ENCODE peak calls at places on chromosomes 12 and 14, in ten cellular contexts. One of them, this sample, is unnamed. For H3K4me1, the result is how much of the 10 kb centered on the place peaks cover.

GRCh38 chr14:52325126-52325525 is 11.0 kb downstream of the PTGER2 start:
- DNase-seq in K562: no peak
- DNase-seq in stomach: no peak
- DNase-seq in SK-N-SH: no peak
- DNase-seq in Panc1: no peak
- DNase-seq in spleen: no peak
- DNase-seq in sigmoid colon: no peak
- DNase-seq in transverse colon: no peak
- DNase-seq in upper lobe of left lung: no peak
- DNase-seq in esophagus muscularis mucosa: no peak
- DNase-seq in this sample: no peak

GRCh38 chr14:41606249-41607118 is at the start of gene LRFN5:
- DNase-seq in K562: no peak
- DNase-seq in stomach: no peak
- DNase-seq in SK-N-SH: peak
- DNase-seq in Panc1: no peak
- DNase-seq in spleen: peak
- DNase-seq in sigmoid colon: peak
- DNase-seq in transverse colon: no peak
- DNase-seq in upper lobe of left lung: no peak
- DNase-seq in esophagus muscularis mucosa: no peak
- DNase-seq in this sample: no peak

GRCh38 chr12:68960162-68960501 is 27.2 kb upstream of the CPM start:
- DNase-seq in K562: no peak
- DNase-seq in stomach: no peak
- DNase-seq in SK-N-SH: no peak
- DNase-seq in Panc1: no peak
- DNase-seq in spleen: no peak
- DNase-seq in sigmoid colon: no peak
- DNase-seq in transverse colon: no peak
- DNase-seq in upper lobe of left lung: no peak
- DNase-seq in esophagus muscularis mucosa: no peak
- DNase-seq in this sample: no peak

GRCh38 chr12:97272471-97272870 is 190.1 kb upstream of the RMST start:
- DNase-seq in K562: no peak
- DNase-seq in stomach: no peak
- DNase-seq in SK-N-SH: no peak
- DNase-seq in Panc1: no peak
- DNase-seq in spleen: no peak
- DNase-seq in sigmoid colon: no peak
- DNase-seq in transverse colon: no peak
- DNase-seq in upper lobe of left lung: no peak
- DNase-seq in esophagus muscularis mucosa: no peak
- DNase-seq in this sample: no peak

GRCh38 chr12:99110866-99111265 is 465.8 kb downstream of the APAF1 start:
- DNase-seq in K562: no peak
- DNase-seq in stomach: no peak
- DNase-seq in SK-N-SH: no peak
- DNase-seq in Panc1: no peak
- DNase-seq in spleen: no peak
- DNase-seq in sigmoid colon: no peak
- DNase-seq in transverse colon: no peak
- DNase-seq in upper lobe of left lung: no peak
- DNase-seq in esophagus muscularis mucosa: no peak
- DNase-seq in this sample: no peak

GRCh38 chr14:37195327-37195726 is 2.4 kb upstream of the MIPOL1 start:
- DNase-seq in K562: no peak
- DNase-seq in stomach: no peak
- DNase-seq in SK-N-SH: no peak
- DNase-seq in Panc1: no peak
- DNase-seq in spleen: no peak
- DNase-seq in sigmoid colon: no peak
- DNase-seq in transverse colon: no peak
- DNase-seq in upper lobe of left lung: no peak
- DNase-seq in esophagus muscularis mucosa: no peak
- DNase-seq in this sample: no peak

GRCh38 chr12:95073698-95074520 is 491 bp upstream of the NR2C1 start:
- DNase-seq in K562: peak
- DNase-seq in stomach: no peak
- DNase-seq in SK-N-SH: no peak
- DNase-seq in Panc1: no peak
- DNase-seq in spleen: no peak
- DNase-seq in sigmoid colon: no peak
- DNase-seq in transverse colon: no peak
- DNase-seq in upper lobe of left lung: no peak
- DNase-seq in esophagus muscularis mucosa: no peak
- DNase-seq in this sample: no peak

GRCh38 chr12:7144414-7145120 is 14.4 kb downstream of the CLSTN3 start:
- DNase-seq in K562: peak
- DNase-seq in stomach: no peak
- DNase-seq in SK-N-SH: peak
- DNase-seq in Panc1: no peak
- DNase-seq in spleen: peak
- DNase-seq in sigmoid colon: peak
- DNase-seq in transverse colon: no peak
- DNase-seq in upper lobe of left lung: no peak
- DNase-seq in esophagus muscularis mucosa: no peak
- DNase-seq in this sample: peak

GRCh38 chr12:95996034-95996658 is at the start of gene HAL:
- DNase-seq in K562: no peak
- DNase-seq in stomach: peak
- DNase-seq in SK-N-SH: no peak
- DNase-seq in Panc1: no peak
- DNase-seq in spleen: peak
- DNase-seq in sigmoid colon: no peak
- DNase-seq in transverse colon: peak
- DNase-seq in upper lobe of left lung: peak
- DNase-seq in esophagus muscularis mucosa: no peak
- DNase-seq in this sample: no peak

GRCh38 chr12:130200445-130200844 is 38.2 kb downstream of the FZD10 start:
- DNase-seq in K562: no peak
- DNase-seq in stomach: peak
- DNase-seq in SK-N-SH: no peak
- DNase-seq in Panc1: no peak
- DNase-seq in spleen: no peak
- DNase-seq in sigmoid colon: peak
- DNase-seq in transverse colon: no peak
- DNase-seq in upper lobe of left lung: no peak
- DNase-seq in esophagus muscularis mucosa: no peak
- DNase-seq in this sample: no peak

GRCh38 chr12:94089891-94090290 is 58.5 kb upstream of the PLXNC1 start:
- DNase-seq in K562: peak
- DNase-seq in stomach: no peak
- DNase-seq in SK-N-SH: no peak
- DNase-seq in Panc1: no peak
- DNase-seq in spleen: no peak
- DNase-seq in sigmoid colon: no peak
- DNase-seq in transverse colon: no peak
- DNase-seq in upper lobe of left lung: no peak
- DNase-seq in esophagus muscularis mucosa: no peak
- DNase-seq in this sample: no peak

GRCh38 chr12:91109148-91109564 is 2.1 kb downstream of the LUM start:
- DNase-seq in K562: peak
- DNase-seq in stomach: peak
- DNase-seq in SK-N-SH: no peak
- DNase-seq in Panc1: peak
- DNase-seq in spleen: no peak
- DNase-seq in sigmoid colon: peak
- DNase-seq in transverse colon: peak
- DNase-seq in upper lobe of left lung: peak
- DNase-seq in esophagus muscularis mucosa: no peak
- DNase-seq in this sample: peak

GRCh38 chr12:132279184-132279889 is 50.1 kb downstream of the GALNT9 start:
- DNase-seq in K562: peak
- DNase-seq in stomach: peak
- DNase-seq in SK-N-SH: peak
- DNase-seq in Panc1: no peak
- DNase-seq in spleen: no peak
- DNase-seq in sigmoid colon: peak
- DNase-seq in transverse colon: peak
- DNase-seq in upper lobe of left lung: peak
- DNase-seq in esophagus muscularis mucosa: no peak
- DNase-seq in this sample: no peak

GRCh38 chr14:73887116-73887490 is 444 bp downstream of the ZNF410 start:
- DNase-seq in K562: no peak
- DNase-seq in stomach: no peak
- DNase-seq in SK-N-SH: no peak
- DNase-seq in Panc1: no peak
- DNase-seq in spleen: no peak
- DNase-seq in sigmoid colon: no peak
- DNase-seq in transverse colon: no peak
- DNase-seq in upper lobe of left lung: peak
- DNase-seq in esophagus muscularis mucosa: no peak
- DNase-seq in this sample: no peak

GRCh38 chr12:27934278-27934677 is 38.3 kb downstream of the PTHLH start:
- DNase-seq in K562: no peak
- DNase-seq in stomach: no peak
- DNase-seq in SK-N-SH: no peak
- DNase-seq in Panc1: no peak
- DNase-seq in spleen: no peak
- DNase-seq in sigmoid colon: no peak
- DNase-seq in transverse colon: no peak
- DNase-seq in upper lobe of left lung: no peak
- DNase-seq in esophagus muscularis mucosa: no peak
- DNase-seq in this sample: no peak

DNA sequence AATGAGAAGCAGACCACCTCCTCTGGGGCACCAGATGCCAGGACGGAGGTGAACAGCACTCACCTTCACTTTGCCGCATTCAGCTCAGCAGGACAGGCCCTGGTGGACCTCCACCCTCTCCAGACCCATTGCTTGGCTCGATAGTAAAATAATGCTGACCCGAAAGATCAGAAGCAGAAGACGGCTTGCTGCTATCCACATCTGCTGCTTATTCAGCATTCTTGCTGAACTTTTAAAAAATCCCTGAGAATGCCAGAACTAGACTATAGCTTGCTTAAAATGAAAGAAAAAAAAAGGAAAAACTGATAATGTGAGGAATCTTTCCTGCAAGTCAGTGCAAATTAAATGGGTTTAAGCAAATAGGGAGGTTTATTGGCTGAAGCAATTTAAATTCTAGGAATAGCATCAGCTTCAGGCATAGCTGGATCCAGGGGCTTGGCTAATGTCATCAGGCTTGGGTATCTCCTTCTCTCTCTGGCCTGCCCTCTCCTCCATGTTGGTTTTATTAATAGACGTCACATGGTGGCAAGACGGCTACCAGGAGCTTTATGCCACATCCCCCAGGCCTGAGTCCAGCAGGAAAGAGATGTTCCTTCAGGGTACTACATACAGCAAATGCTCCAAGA is 137.9 kb downstream of the SCARB1 start:
- DNase-seq in K562: no peak
- DNase-seq in stomach: no peak
- DNase-seq in SK-N-SH: no peak
- DNase-seq in Panc1: no peak
- DNase-seq in spleen: no peak
- DNase-seq in sigmoid colon: no peak
- DNase-seq in transverse colon: no peak
- DNase-seq in upper lobe of left lung: no peak
- DNase-seq in esophagus muscularis mucosa: no peak
- DNase-seq in this sample: no peak
- H3K4me1 ChIP-seq in K562: under half
- H3K4me1 ChIP-seq in stomach: under half
- H3K4me1 ChIP-seq in SK-N-SH: under half
- H3K4me1 ChIP-seq in Panc1: half or more
- H3K4me1 ChIP-seq in spleen: under half
- H3K4me1 ChIP-seq in sigmoid colon: under half
- H3K4me1 ChIP-seq in transverse colon: under half
- H3K4me1 ChIP-seq in upper lobe of left lung: under half
- H3K4me1 ChIP-seq in esophagus muscularis mucosa: under half
- H3K4me1 ChIP-seq in this sample: under half

DNA sequence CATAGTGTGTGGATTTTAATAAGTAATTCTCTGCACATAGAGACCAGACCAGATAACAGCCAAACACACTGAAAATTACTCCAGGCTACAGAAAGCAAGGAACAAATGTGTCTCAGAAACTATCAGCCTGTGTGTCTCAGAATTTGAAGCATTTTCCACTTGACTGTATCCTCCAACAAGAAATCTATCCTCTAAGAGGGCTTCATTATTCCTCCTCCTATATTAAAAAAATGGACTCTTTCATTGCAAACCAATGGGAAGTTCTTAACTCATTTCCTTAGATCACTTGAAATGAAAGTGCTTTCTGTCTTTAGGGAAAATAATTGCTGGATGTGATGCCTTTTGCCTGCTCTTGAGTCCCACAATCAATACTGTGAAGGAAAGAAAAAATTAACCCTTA is 2.3 kb downstream of the ST8SIA1 start:
- DNase-seq in K562: no peak
- DNase-seq in stomach: no peak
- DNase-seq in SK-N-SH: no peak
- DNase-seq in Panc1: no peak
- DNase-seq in spleen: no peak
- DNase-seq in sigmoid colon: no peak
- DNase-seq in transverse colon: no peak
- DNase-seq in upper lobe of left lung: no peak
- DNase-seq in esophagus muscularis mucosa: no peak
- DNase-seq in this sample: no peak
- H3K27ac ChIP-seq in K562: no peak
- H3K27ac ChIP-seq in stomach: peak
- H3K27ac ChIP-seq in SK-N-SH: no peak
- H3K27ac ChIP-seq in Panc1: no peak
- H3K27ac ChIP-seq in spleen: no peak
- H3K27ac ChIP-seq in sigmoid colon: peak
- H3K27ac ChIP-seq in transverse colon: peak
- H3K27ac ChIP-seq in upper lobe of left lung: no peak
- H3K27ac ChIP-seq in esophagus muscularis mucosa: peak
- H3K27ac ChIP-seq in this sample: no peak

DNA sequence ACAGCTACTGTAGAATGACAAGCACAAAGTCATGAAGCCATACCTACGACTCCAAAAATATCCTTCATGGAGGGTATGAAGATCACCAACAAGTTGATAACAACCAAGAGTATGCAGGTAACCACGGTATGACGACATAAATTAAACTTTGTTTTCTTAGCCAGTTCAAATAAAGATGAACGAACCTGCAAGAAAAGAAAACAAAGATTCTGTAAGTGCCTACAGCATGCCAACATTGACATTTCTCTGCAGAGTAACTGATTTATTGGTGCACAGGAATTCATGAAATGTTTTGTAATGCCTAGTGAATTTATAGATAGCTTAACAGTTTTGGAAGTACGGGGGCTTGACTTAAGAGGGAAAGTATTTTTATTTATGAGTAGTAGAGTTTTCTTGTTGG is 71.0 kb downstream of the SLC38A1 start:
- DNase-seq in K562: no peak
- DNase-seq in stomach: no peak
- DNase-seq in SK-N-SH: no peak
- DNase-seq in Panc1: no peak
- DNase-seq in spleen: no peak
- DNase-seq in sigmoid colon: no peak
- DNase-seq in transverse colon: no peak
- DNase-seq in upper lobe of left lung: no peak
- DNase-seq in esophagus muscularis mucosa: no peak
- DNase-seq in this sample: no peak
- TF ChIP-seq POLR2AphosphoS5 in K562: no peak
- TF ChIP-seq POLR2AphosphoS5 in stomach: no peak
- TF ChIP-seq POLR2AphosphoS5 in SK-N-SH: no peak
- TF ChIP-seq POLR2AphosphoS5 in Panc1: no peak
- TF ChIP-seq POLR2AphosphoS5 in spleen: no peak
- TF ChIP-seq POLR2AphosphoS5 in sigmoid colon: no peak
- TF ChIP-seq POLR2AphosphoS5 in transverse colon: no peak
- TF ChIP-seq POLR2AphosphoS5 in upper lobe of left lung: no peak
- TF ChIP-seq POLR2AphosphoS5 in esophagus muscularis mucosa: no peak
- TF ChIP-seq POLR2AphosphoS5 in this sample: no peak

GRCh38 chr14:100078216-100078780 is 13.1 kb downstream of the EVL start:
- DNase-seq in K562: no peak
- DNase-seq in stomach: no peak
- DNase-seq in SK-N-SH: no peak
- DNase-seq in Panc1: no peak
- DNase-seq in spleen: no peak
- DNase-seq in sigmoid colon: no peak
- DNase-seq in transverse colon: no peak
- DNase-seq in upper lobe of left lung: no peak
- DNase-seq in esophagus muscularis mucosa: peak
- DNase-seq in this sample: no peak
- H3K4me1 ChIP-seq in K562: under half
- H3K4me1 ChIP-seq in stomach: under half
- H3K4me1 ChIP-seq in SK-N-SH: under half
- H3K4me1 ChIP-seq in Panc1: under half
- H3K4me1 ChIP-seq in spleen: half or more
- H3K4me1 ChIP-seq in sigmoid colon: under half
- H3K4me1 ChIP-seq in transverse colon: under half
- H3K4me1 ChIP-seq in upper lobe of left lung: under half
- H3K4me1 ChIP-seq in esophagus muscularis mucosa: under half
- H3K4me1 ChIP-seq in this sample: under half